ENCODE peak calls at places on chromosomes 7 and 10, in eight cellular contexts. D, V, E, Y, W, O, Z and S are unnamed samples.

GRCh38 chr7:101728888-101729883 is 88.2 kb upstream of the CUX1 start:
- DNase-seq in W (no peak), Y (no peak), O (no peak), D (no peak), Z (no peak), E (no peak), V (no peak), S (no peak)

GRCh38 chr10:91796332-91797076 is 1.7 kb upstream of the TNKS2 start:
- DNase-seq in D (peak), V (peak), O (no peak), E (no peak), Z (no peak), Y (no peak), W (peak), S (no peak)

GRCh38 chr7:105690286-105690915 is 109.1 kb upstream of the EFCAB10 start:
- DNase-seq in Y (no peak), Z (no peak), W (no peak), O (no peak), V (no peak), E (no peak), D (no peak), S (peak)

GRCh38 chr7:128006550-128007292 is 24.5 kb downstream of the LRRC4 start:
- DNase-seq in Y (no peak), E (no peak), D (no peak), O (no peak), V (no peak), Z (no peak), W (no peak), S (no peak)

GRCh38 chr7:157832866-157833607 is 496.2 kb downstream of the DNAJB6 start:
- DNase-seq in O (no peak), Y (no peak), E (no peak), V (no peak), D (no peak), Z (no peak), W (no peak), S (no peak)

GRCh38 chr7:40810274-40810673 is 675.5 kb downstream of the SUGCT start:
- DNase-seq in V (no peak), Y (no peak), O (no peak), E (no peak), Z (no peak), D (no peak), W (no peak), S (no peak)

GRCh38 chr10:131021246-131021895 is 290.1 kb downstream of the TCERG1L start:
- DNase-seq in O (no peak), E (no peak), Y (peak), Z (no peak), D (no peak), V (no peak), W (no peak), S (no peak)

GRCh38 chr10:8444630-8445029 is 390.1 kb downstream of the GATA3 start:
- DNase-seq in D (peak), Y (no peak), O (no peak), Z (peak), V (no peak), E (no peak), W (no peak), S (no peak)

GRCh38 chr10:123967626-123968243 is 76.1 kb upstream of the CPXM2 start:
- DNase-seq in O (peak), Y (peak), D (peak), V (peak), W (peak), E (peak), Z (no peak), S (no peak)

GRCh38 chr7:147804032-147804431 is 786.5 kb upstream of the C7orf33 start:
- DNase-seq in D (no peak), E (no peak), Z (no peak), Y (no peak), W (no peak), V (no peak), O (no peak), S (no peak)

GRCh38 chr7:121394709-121395140 is 1.4 kb downstream of the FAM3C start:
- DNase-seq in Y (no peak), D (no peak), O (no peak), W (no peak), E (no peak), V (peak), Z (no peak), S (no peak)

GRCh38 chr7:151884276-151885201 is 7.6 kb upstream of the PRKAG2 start:
- DNase-seq in Y (peak), Z (no peak), V (no peak), E (no peak), O (no peak), D (no peak), W (no peak), S (no peak)

GRCh38 chr10:29658984-29659769 is 24.4 kb upstream of the SVIL start:
- DNase-seq in W (peak), E (no peak), O (peak), Z (no peak), D (peak), Y (no peak), V (no peak), S (peak)